ENCODE peak calls at places on chromosomes 11 and 22, in nine cellular contexts. One of them, this sample, is unnamed.

GRCh38 chr11:72965672-72966071 is 151.5 kb downstream of the ATG16L2 start:
- DNase-seq in stimulated activated naive CD8-positive, alpha-beta T cell treated with anti-CD3 and anti-CD28 coated beads, Interleukin-15, Interleukin-2, amounts not matched to agents 100 U/mL and 50 U/mL, for 24 hours: no peak
- DNase-seq in iris pigment epithelial cell: peak
- DNase-seq in bronchial epithelial cell: no peak
- DNase-seq in germinal center: no peak
- DNase-seq in dorsolateral prefrontal cortex: no peak
- DNase-seq in activated T-helper 1 cell treated with anti-CD3 and anti-CD28 coated beads, Interleukin-2, amount 50 U/mL, for 16 hours: no peak
- DNase-seq in AG09309: no peak
- DNase-seq in trophoblast cell: no peak
- DNase-seq in this sample: no peak

GRCh38 chr11:77213029-77213579 is 85.1 kb downstream of the MYO7A start:
- DNase-seq in trophoblast cell: no peak
- DNase-seq in bronchial epithelial cell: no peak
- DNase-seq in activated T-helper 1 cell treated with anti-CD3 and anti-CD28 coated beads, Interleukin-2, amount 50 U/mL, for 16 hours: no peak
- DNase-seq in AG09309: no peak
- DNase-seq in stimulated activated naive CD8-positive, alpha-beta T cell treated with anti-CD3 and anti-CD28 coated beads, Interleukin-15, Interleukin-2, amounts not matched to agents 100 U/mL and 50 U/mL, for 24 hours: no peak
- DNase-seq in iris pigment epithelial cell: no peak
- DNase-seq in dorsolateral prefrontal cortex: no peak
- DNase-seq in germinal center: no peak
- DNase-seq in this sample: no peak

GRCh38 chr11:19963697-19964340 is 196.5 kb downstream of the DBX1 start:
- DNase-seq in trophoblast cell: peak
- DNase-seq in activated T-helper 1 cell treated with anti-CD3 and anti-CD28 coated beads, Interleukin-2, amount 50 U/mL, for 16 hours: no peak
- DNase-seq in stimulated activated naive CD8-positive, alpha-beta T cell treated with anti-CD3 and anti-CD28 coated beads, Interleukin-15, Interleukin-2, amounts not matched to agents 100 U/mL and 50 U/mL, for 24 hours: peak
- DNase-seq in iris pigment epithelial cell: no peak
- DNase-seq in bronchial epithelial cell: no peak
- DNase-seq in AG09309: no peak
- DNase-seq in dorsolateral prefrontal cortex: no peak
- DNase-seq in germinal center: no peak
- DNase-seq in this sample: peak

GRCh38 chr11:126529037-126529436 is 173.6 kb downstream of the ST3GAL4 start:
- DNase-seq in stimulated activated naive CD8-positive, alpha-beta T cell treated with anti-CD3 and anti-CD28 coated beads, Interleukin-15, Interleukin-2, amounts not matched to agents 100 U/mL and 50 U/mL, for 24 hours: no peak
- DNase-seq in activated T-helper 1 cell treated with anti-CD3 and anti-CD28 coated beads, Interleukin-2, amount 50 U/mL, for 16 hours: no peak
- DNase-seq in bronchial epithelial cell: no peak
- DNase-seq in iris pigment epithelial cell: no peak
- DNase-seq in trophoblast cell: no peak
- DNase-seq in AG09309: no peak
- DNase-seq in dorsolateral prefrontal cortex: peak
- DNase-seq in germinal center: no peak
- DNase-seq in this sample: no peak

GRCh38 chr11:121291896-121292502 is 572 bp upstream of the SC5D start:
- DNase-seq in iris pigment epithelial cell: no peak
- DNase-seq in germinal center: peak
- DNase-seq in bronchial epithelial cell: peak
- DNase-seq in trophoblast cell: no peak
- DNase-seq in activated T-helper 1 cell treated with anti-CD3 and anti-CD28 coated beads, Interleukin-2, amount 50 U/mL, for 16 hours: no peak
- DNase-seq in AG09309: no peak
- DNase-seq in dorsolateral prefrontal cortex: no peak
- DNase-seq in stimulated activated naive CD8-positive, alpha-beta T cell treated with anti-CD3 and anti-CD28 coated beads, Interleukin-15, Interleukin-2, amounts not matched to agents 100 U/mL and 50 U/mL, for 24 hours: no peak
- DNase-seq in this sample: peak

GRCh38 chr11:12430912-12431311 is 53.5 kb downstream of the PARVA start:
- DNase-seq in trophoblast cell: peak
- DNase-seq in bronchial epithelial cell: peak
- DNase-seq in dorsolateral prefrontal cortex: no peak
- DNase-seq in germinal center: no peak
- DNase-seq in stimulated activated naive CD8-positive, alpha-beta T cell treated with anti-CD3 and anti-CD28 coated beads, Interleukin-15, Interleukin-2, amounts not matched to agents 100 U/mL and 50 U/mL, for 24 hours: no peak
- DNase-seq in iris pigment epithelial cell: peak
- DNase-seq in activated T-helper 1 cell treated with anti-CD3 and anti-CD28 coated beads, Interleukin-2, amount 50 U/mL, for 16 hours: no peak
- DNase-seq in AG09309: peak
- DNase-seq in this sample: no peak

GRCh38 chr11:111449696-111450479 is 62.3 kb downstream of the BTG4 start:
- DNase-seq in iris pigment epithelial cell: no peak
- DNase-seq in trophoblast cell: no peak
- DNase-seq in activated T-helper 1 cell treated with anti-CD3 and anti-CD28 coated beads, Interleukin-2, amount 50 U/mL, for 16 hours: no peak
- DNase-seq in stimulated activated naive CD8-positive, alpha-beta T cell treated with anti-CD3 and anti-CD28 coated beads, Interleukin-15, Interleukin-2, amounts not matched to agents 100 U/mL and 50 U/mL, for 24 hours: no peak
- DNase-seq in germinal center: no peak
- DNase-seq in dorsolateral prefrontal cortex: peak
- DNase-seq in bronchial epithelial cell: no peak
- DNase-seq in AG09309: no peak
- DNase-seq in this sample: no peak

GRCh38 chr22:50696799-50697561 is 24.4 kb downstream of the SHANK3 start:
- DNase-seq in stimulated activated naive CD8-positive, alpha-beta T cell treated with anti-CD3 and anti-CD28 coated beads, Interleukin-15, Interleukin-2, amounts not matched to agents 100 U/mL and 50 U/mL, for 24 hours: no peak
- DNase-seq in germinal center: no peak
- DNase-seq in AG09309: no peak
- DNase-seq in activated T-helper 1 cell treated with anti-CD3 and anti-CD28 coated beads, Interleukin-2, amount 50 U/mL, for 16 hours: no peak
- DNase-seq in iris pigment epithelial cell: peak
- DNase-seq in trophoblast cell: no peak
- DNase-seq in bronchial epithelial cell: no peak
- DNase-seq in dorsolateral prefrontal cortex: peak
- DNase-seq in this sample: no peak

GRCh38 chr11:44943696-44944095 is 7.0 kb downstream of the TP53I11 start:
- DNase-seq in trophoblast cell: no peak
- DNase-seq in stimulated activated naive CD8-positive, alpha-beta T cell treated with anti-CD3 and anti-CD28 coated beads, Interleukin-15, Interleukin-2, amounts not matched to agents 100 U/mL and 50 U/mL, for 24 hours: no peak
- DNase-seq in AG09309: no peak
- DNase-seq in dorsolateral prefrontal cortex: no peak
- DNase-seq in iris pigment epithelial cell: no peak
- DNase-seq in bronchial epithelial cell: no peak
- DNase-seq in germinal center: no peak
- DNase-seq in activated T-helper 1 cell treated with anti-CD3 and anti-CD28 coated beads, Interleukin-2, amount 50 U/mL, for 16 hours: no peak
- DNase-seq in this sample: no peak